ENCODE peak calls at places on chromosomes 16 and 17, in ten cellular contexts. H, Z, I, Y, P, R, N, V, E and X are unnamed samples.
A peak's percentile ranks its signal among the peaks of the same experiment; 100 is the strongest.

GRCh38 chr17:57668332-57668731 is 76.8 kb downstream of the CCDC182 start:
- DNase-seq in Y (no peak), R (no peak), N (no peak), E (no peak), H (no peak), V (no peak), Z (no peak), P (no peak), I (no peak), X (no peak)

GRCh38 chr17:73030501-73030911 is 62.0 kb downstream of the SLC39A11 start:
- DNase-seq in I (no peak), Z (no peak), R (peak; percentile 82), H (no peak), V (no peak), Y (no peak), P (no peak), N (no peak), E (no peak), X (no peak)

GRCh38 chr17:16439303-16439791 is 24.0 kb downstream of the TRPV2 start:
- DNase-seq in Z (no peak), P (peak; percentile 30), I (no peak), V (peak; percentile 14), N (no peak), E (no peak), Y (no peak), H (no peak), R (no peak), X (no peak)

GRCh38 chr17:70905796-70906195 is 736.5 kb downstream of the KCNJ2 start:
- DNase-seq in H (peak; percentile 95), V (no peak), I (peak; percentile 68), E (no peak), Y (no peak), P (no peak), Z (no peak), R (peak; percentile 89), N (no peak), X (peak; percentile 99)

GRCh38 chr16:22874394-22874793 is 60.4 kb downstream of the HS3ST2 start:
- DNase-seq in V (no peak), Z (no peak), P (no peak), E (no peak), Y (peak; percentile 75), H (no peak), I (no peak), R (no peak), N (no peak), X (no peak)

GRCh38 chr17:34436607-34437006 is 73.6 kb upstream of the CCL1 start:
- DNase-seq in P (no peak), Y (no peak), R (no peak), H (no peak), V (no peak), E (no peak), I (no peak), N (no peak), Z (no peak), X (no peak)

GRCh38 chr16:66044616-66045015 is 321.9 kb upstream of the CDH5 start:
- DNase-seq in P (no peak), Z (no peak), H (no peak), I (no peak), V (no peak), N (no peak), E (no peak), R (no peak), Y (no peak), X (no peak)

GRCh38 chr17:32341857-32342602 is at the start of gene C17orf75:
- DNase-seq in R (peak; percentile 74), E (peak; percentile 80), H (no peak), Z (peak; percentile 78), Y (peak; percentile 53), I (peak; percentile 65), V (peak; percentile 79), P (peak; percentile 84), N (peak; percentile 88), X (peak; percentile 77)

GRCh38 chr17:7897773-7898172 is 9.2 kb downstream of the CHD3 start:
- DNase-seq in N (no peak), Z (no peak), Y (no peak), P (peak; percentile 16), R (peak; percentile 77), I (no peak), E (no peak), H (no peak), V (no peak), X (peak; percentile 55)

GRCh38 chr16:74760007-74760767 is 14.4 kb downstream of the FA2H start:
- DNase-seq in P (no peak), E (no peak), I (no peak), V (no peak), R (no peak), H (peak; percentile 13), Z (no peak), N (no peak), Y (no peak), X (no peak)

GRCh38 chr16:55466209-55466608 is 12.8 kb upstream of the MMP2 start:
- DNase-seq in P (no peak), V (no peak), H (no peak), N (no peak), E (no peak), I (no peak), Z (no peak), R (no peak), Y (no peak), X (no peak)

GRCh38 chr16:6148361-6148760 is 1050.8 kb upstream of the EEF2KMT start:
- DNase-seq in H (no peak), P (no peak), V (no peak), R (no peak), E (no peak), Z (no peak), N (no peak), I (no peak), Y (no peak), X (no peak)

GRCh38 chr16:68093816-68094613 is 8.8 kb downstream of the NFATC3 start:
- DNase-seq in I (peak; percentile 23), R (peak; percentile 50), Z (no peak), Y (no peak), N (no peak), E (no peak), V (no peak), H (no peak), P (no peak), X (peak; percentile 32)

GRCh38 chr17:6830383-6830986 is 1.0 kb downstream of the TEKT1 start:
- DNase-seq in Z (no peak), P (no peak), E (no peak), R (no peak), N (no peak), Y (no peak), I (no peak), V (no peak), H (no peak), X (no peak)

GRCh38 chr16:20897897-20898296 is 2.3 kb downstream of the DCUN1D3 start:
- DNase-seq in E (no peak), H (no peak), N (no peak), P (no peak), V (no peak), R (no peak), I (no peak), Y (no peak), Z (no peak), X (no peak)

GRCh38 chr17:21165922-21166598 is 39.3 kb downstream of the DHRS7B start:
- DNase-seq in Z (no peak), E (no peak), R (no peak), V (no peak), I (no peak), P (no peak), Y (no peak), N (no peak), H (no peak), X (no peak)

GRCh38 chr17:3710951-3711383 is 12.7 kb upstream of the HASPIN start:
- DNase-seq in H (no peak), Z (no peak), R (no peak), Y (no peak), I (no peak), V (no peak), E (no peak), P (peak; percentile 72), N (no peak), X (peak; percentile 45)

GRCh38 chr16:84724619-84725307 is 25.0 kb downstream of the USP10 start:
- DNase-seq in E (no peak), N (no peak), H (no peak), Z (no peak), I (no peak), V (no peak), Y (no peak), R (no peak), P (no peak), X (no peak)

GRCh38 chr16:29831490-29831889 is 11.2 kb downstream of the MVP start:
- DNase-seq in I (no peak), P (no peak), E (no peak), Y (peak; percentile 42), V (no peak), N (no peak), H (no peak), R (no peak), Z (no peak), X (no peak)